ENCODE peak calls at places on chromosomes 5 and 9, in six cellular contexts. One of them, this sample, is unnamed.

GRCh38 chr9:101791938-101792337 is 53.5 kb upstream of the GRIN3A start:
- DNase-seq in cardiac muscle cell: peak
- DNase-seq in activated T-cell treated with anti-CD3 and anti-CD28 coated beads for 48 hours: no peak
- DNase-seq in RCC 7860: no peak
- DNase-seq in activated T-helper 1 cell treated with anti-CD3 and anti-CD28 coated beads, Interleukin-12 subunit alpha, Interleukin-12 subunit beta, Interleukin-2, Interleukin-4 antibody, amounts not matched to agents 30 ng/mL and 10 ng/mL and 1 ng/mL, durations not matched to agents 14 hours and 24 hours and 36 hours: no peak
- DNase-seq in anterior cingulate cortex: no peak
- DNase-seq in this sample: peak

GRCh38 chr9:134278286-134278685 is 48.0 kb upstream of the RXRA start:
- DNase-seq in cardiac muscle cell: no peak
- DNase-seq in activated T-cell treated with anti-CD3 and anti-CD28 coated beads for 48 hours: no peak
- DNase-seq in RCC 7860: no peak
- DNase-seq in activated T-helper 1 cell treated with anti-CD3 and anti-CD28 coated beads, Interleukin-12 subunit alpha, Interleukin-12 subunit beta, Interleukin-2, Interleukin-4 antibody, amounts not matched to agents 30 ng/mL and 10 ng/mL and 1 ng/mL, durations not matched to agents 14 hours and 24 hours and 36 hours: no peak
- DNase-seq in anterior cingulate cortex: no peak
- DNase-seq in this sample: no peak

GRCh38 chr5:172792693-172793570 is 21.9 kb upstream of the DUSP1 start:
- DNase-seq in cardiac muscle cell: no peak
- DNase-seq in activated T-cell treated with anti-CD3 and anti-CD28 coated beads for 48 hours: no peak
- DNase-seq in RCC 7860: peak
- DNase-seq in activated T-helper 1 cell treated with anti-CD3 and anti-CD28 coated beads, Interleukin-12 subunit alpha, Interleukin-12 subunit beta, Interleukin-2, Interleukin-4 antibody, amounts not matched to agents 30 ng/mL and 10 ng/mL and 1 ng/mL, durations not matched to agents 14 hours and 24 hours and 36 hours: no peak
- DNase-seq in anterior cingulate cortex: no peak
- DNase-seq in this sample: no peak

GRCh38 chr5:43753069-43753468 is 150.1 kb downstream of the NNT start:
- DNase-seq in cardiac muscle cell: no peak
- DNase-seq in activated T-cell treated with anti-CD3 and anti-CD28 coated beads for 48 hours: no peak
- DNase-seq in RCC 7860: no peak
- DNase-seq in activated T-helper 1 cell treated with anti-CD3 and anti-CD28 coated beads, Interleukin-12 subunit alpha, Interleukin-12 subunit beta, Interleukin-2, Interleukin-4 antibody, amounts not matched to agents 30 ng/mL and 10 ng/mL and 1 ng/mL, durations not matched to agents 14 hours and 24 hours and 36 hours: no peak
- DNase-seq in anterior cingulate cortex: no peak
- DNase-seq in this sample: no peak

GRCh38 chr5:107104774-107105050 is 566.0 kb downstream of the EFNA5 start:
- DNase-seq in cardiac muscle cell: no peak
- DNase-seq in activated T-cell treated with anti-CD3 and anti-CD28 coated beads for 48 hours: no peak
- DNase-seq in RCC 7860: peak
- DNase-seq in activated T-helper 1 cell treated with anti-CD3 and anti-CD28 coated beads, Interleukin-12 subunit alpha, Interleukin-12 subunit beta, Interleukin-2, Interleukin-4 antibody, amounts not matched to agents 30 ng/mL and 10 ng/mL and 1 ng/mL, durations not matched to agents 14 hours and 24 hours and 36 hours: no peak
- DNase-seq in anterior cingulate cortex: no peak
- DNase-seq in this sample: peak

GRCh38 chr9:27124151-27124550 is 15.1 kb downstream of the TEK start:
- DNase-seq in cardiac muscle cell: no peak
- DNase-seq in activated T-cell treated with anti-CD3 and anti-CD28 coated beads for 48 hours: no peak
- DNase-seq in RCC 7860: no peak
- DNase-seq in activated T-helper 1 cell treated with anti-CD3 and anti-CD28 coated beads, Interleukin-12 subunit alpha, Interleukin-12 subunit beta, Interleukin-2, Interleukin-4 antibody, amounts not matched to agents 30 ng/mL and 10 ng/mL and 1 ng/mL, durations not matched to agents 14 hours and 24 hours and 36 hours: no peak
- DNase-seq in anterior cingulate cortex: no peak
- DNase-seq in this sample: no peak

GRCh38 chr5:143054480-143054941 is 284.3 kb downstream of the ARHGAP26 start:
- DNase-seq in cardiac muscle cell: peak
- DNase-seq in activated T-cell treated with anti-CD3 and anti-CD28 coated beads for 48 hours: peak
- DNase-seq in RCC 7860: no peak
- DNase-seq in activated T-helper 1 cell treated with anti-CD3 and anti-CD28 coated beads, Interleukin-12 subunit alpha, Interleukin-12 subunit beta, Interleukin-2, Interleukin-4 antibody, amounts not matched to agents 30 ng/mL and 10 ng/mL and 1 ng/mL, durations not matched to agents 14 hours and 24 hours and 36 hours: peak
- DNase-seq in anterior cingulate cortex: no peak
- DNase-seq in this sample: no peak

GRCh38 chr9:101738566-101739183 is at the start of gene GRIN3A:
- DNase-seq in cardiac muscle cell: no peak
- DNase-seq in activated T-cell treated with anti-CD3 and anti-CD28 coated beads for 48 hours: no peak
- DNase-seq in RCC 7860: no peak
- DNase-seq in activated T-helper 1 cell treated with anti-CD3 and anti-CD28 coated beads, Interleukin-12 subunit alpha, Interleukin-12 subunit beta, Interleukin-2, Interleukin-4 antibody, amounts not matched to agents 30 ng/mL and 10 ng/mL and 1 ng/mL, durations not matched to agents 14 hours and 24 hours and 36 hours: no peak
- DNase-seq in anterior cingulate cortex: no peak
- DNase-seq in this sample: peak

GRCh38 chr5:149143470-149143869 is 2.2 kb downstream of the ABLIM3 start:
- DNase-seq in cardiac muscle cell: peak
- DNase-seq in activated T-cell treated with anti-CD3 and anti-CD28 coated beads for 48 hours: no peak
- DNase-seq in RCC 7860: no peak
- DNase-seq in activated T-helper 1 cell treated with anti-CD3 and anti-CD28 coated beads, Interleukin-12 subunit alpha, Interleukin-12 subunit beta, Interleukin-2, Interleukin-4 antibody, amounts not matched to agents 30 ng/mL and 10 ng/mL and 1 ng/mL, durations not matched to agents 14 hours and 24 hours and 36 hours: no peak
- DNase-seq in anterior cingulate cortex: no peak
- DNase-seq in this sample: no peak